ENCODE peak calls at places on chromosomes 16 and 17, in four cellular contexts. One of them, this sample, is unnamed.

GRCh38 chr17:17599965-17600364 is 8.5 kb upstream of the PEMT start:
- DNase-seq in heart left ventricle: no peak
- DNase-seq in cardiac muscle cell: no peak
- DNase-seq in progenitor cell of endocrine pancreas: no peak
- DNase-seq in this sample: no peak

GRCh38 chr17:3762922-3763776 is 37.8 kb downstream of the ITGAE start:
- DNase-seq in cardiac muscle cell: no peak
- DNase-seq in heart left ventricle: no peak
- DNase-seq in progenitor cell of endocrine pancreas: no peak
- DNase-seq in this sample: no peak

GRCh38 chr17:82713015-82713723 is 3.3 kb upstream of the FN3KRP start:
- DNase-seq in cardiac muscle cell: no peak
- DNase-seq in progenitor cell of endocrine pancreas: no peak
- DNase-seq in heart left ventricle: no peak
- DNase-seq in this sample: no peak

GRCh38 chr17:16282522-16282921 is 65.5 kb downstream of the PIGL start:
- DNase-seq in heart left ventricle: no peak
- DNase-seq in cardiac muscle cell: no peak
- DNase-seq in progenitor cell of endocrine pancreas: no peak
- DNase-seq in this sample: no peak

GRCh38 chr16:83619381-83620150 is 188.2 kb upstream of the HSBP1 start:
- DNase-seq in heart left ventricle: no peak
- DNase-seq in cardiac muscle cell: no peak
- DNase-seq in progenitor cell of endocrine pancreas: no peak
- DNase-seq in this sample: no peak

GRCh38 chr17:29595943-29596774 is 3.2 kb downstream of the ANKRD13B start:
- DNase-seq in heart left ventricle: no peak
- DNase-seq in cardiac muscle cell: no peak
- DNase-seq in progenitor cell of endocrine pancreas: no peak
- DNase-seq in this sample: no peak

GRCh38 chr17:77592503-77592902 is 366.0 kb upstream of the TNRC6C start:
- DNase-seq in heart left ventricle: no peak
- DNase-seq in cardiac muscle cell: no peak
- DNase-seq in progenitor cell of endocrine pancreas: no peak
- DNase-seq in this sample: no peak

GRCh38 chr16:4612977-4613635 is 1.6 kb downstream of the UBALD1 start:
- DNase-seq in cardiac muscle cell: no peak
- DNase-seq in heart left ventricle: no peak
- DNase-seq in progenitor cell of endocrine pancreas: no peak
- DNase-seq in this sample: no peak

GRCh38 chr16:56824335-56824734 is 40.7 kb upstream of the SLC12A3 start:
- DNase-seq in heart left ventricle: no peak
- DNase-seq in cardiac muscle cell: no peak
- DNase-seq in progenitor cell of endocrine pancreas: no peak
- DNase-seq in this sample: peak

GRCh38 chr16:55944377-55944802 is 69.2 kb upstream of the CES5A start:
- DNase-seq in cardiac muscle cell: peak
- DNase-seq in heart left ventricle: peak
- DNase-seq in progenitor cell of endocrine pancreas: peak
- DNase-seq in this sample: peak

GRCh38 chr17:15247891-15248529 is 17.1 kb downstream of the PMP22 start:
- DNase-seq in heart left ventricle: no peak
- DNase-seq in progenitor cell of endocrine pancreas: no peak
- DNase-seq in cardiac muscle cell: peak
- DNase-seq in this sample: no peak
- TF ChIP-seq CTCF in heart left ventricle: peak
- TF ChIP-seq CTCF in progenitor cell of endocrine pancreas: peak
- TF ChIP-seq CTCF in cardiac muscle cell: peak
- TF ChIP-seq CTCF in this sample: peak

GRCh38 chr16:50182441-50182840 is 29.3 kb downstream of the TENT4B start:
- DNase-seq in heart left ventricle: no peak
- DNase-seq in progenitor cell of endocrine pancreas: no peak
- DNase-seq in cardiac muscle cell: no peak
- DNase-seq in this sample: no peak

GRCh38 chr16:50178397-50179018 is 25.4 kb downstream of the TENT4B start:
- DNase-seq in progenitor cell of endocrine pancreas: no peak
- DNase-seq in heart left ventricle: no peak
- DNase-seq in cardiac muscle cell: no peak
- DNase-seq in this sample: no peak

GRCh38 chr16:50188619-50189136 is 35.6 kb downstream of the TENT4B start:
- DNase-seq in progenitor cell of endocrine pancreas: no peak
- DNase-seq in heart left ventricle: no peak
- DNase-seq in cardiac muscle cell: no peak
- DNase-seq in this sample: no peak

GRCh38 chr16:50185005-50185505 is 31.9 kb downstream of the TENT4B start:
- DNase-seq in progenitor cell of endocrine pancreas: no peak
- DNase-seq in cardiac muscle cell: no peak
- DNase-seq in heart left ventricle: no peak
- DNase-seq in this sample: no peak

DNA sequence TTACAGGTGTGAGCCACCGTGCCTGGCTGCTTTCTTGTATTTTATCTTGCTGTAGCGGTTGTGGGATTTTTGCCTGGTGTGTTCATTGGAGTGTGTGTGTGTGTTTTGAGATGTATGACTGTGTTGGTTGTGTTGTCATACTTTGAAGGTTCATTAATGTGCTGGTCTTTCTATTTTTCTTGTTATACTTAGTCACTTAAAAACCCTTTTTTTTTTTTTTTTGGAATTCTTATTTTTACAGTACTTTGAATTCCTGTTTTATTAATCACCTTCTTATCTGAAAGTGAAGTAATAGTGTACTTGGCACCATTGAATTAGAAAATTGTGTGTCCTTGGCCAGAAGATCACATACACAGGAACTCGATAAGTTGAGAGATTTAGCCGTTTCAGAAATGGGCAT is 30.2 kb downstream of the TENT4B start:
- DNase-seq in cardiac muscle cell: no peak
- DNase-seq in progenitor cell of endocrine pancreas: no peak
- DNase-seq in heart left ventricle: no peak
- DNase-seq in this sample: no peak
- TF ChIP-seq CTCF in cardiac muscle cell: no peak
- TF ChIP-seq CTCF in progenitor cell of endocrine pancreas: no peak
- TF ChIP-seq CTCF in heart left ventricle: no peak
- TF ChIP-seq CTCF in this sample: no peak

GRCh38 chr16:11210260-11210659 is 45.7 kb downstream of the SOCS1 start:
- DNase-seq in heart left ventricle: no peak
- DNase-seq in cardiac muscle cell: no peak
- DNase-seq in progenitor cell of endocrine pancreas: no peak
- DNase-seq in this sample: no peak
- TF ChIP-seq CTCF in heart left ventricle: no peak
- TF ChIP-seq CTCF in cardiac muscle cell: no peak
- TF ChIP-seq CTCF in progenitor cell of endocrine pancreas: no peak
- TF ChIP-seq CTCF in this sample: no peak

GRCh38 chr17:7491583-7491982 is 7.4 kb downstream of the POLR2A start:
- DNase-seq in cardiac muscle cell: no peak
- DNase-seq in progenitor cell of endocrine pancreas: no peak
- DNase-seq in heart left ventricle: no peak
- DNase-seq in this sample: no peak
- TF ChIP-seq CTCF in cardiac muscle cell: no peak
- TF ChIP-seq CTCF in progenitor cell of endocrine pancreas: no peak
- TF ChIP-seq CTCF in heart left ventricle: no peak
- TF ChIP-seq CTCF in this sample: no peak

GRCh38 chr17:61793565-61793964 is 69.8 kb downstream of the BRIP1 start:
- DNase-seq in heart left ventricle: no peak
- DNase-seq in progenitor cell of endocrine pancreas: no peak
- DNase-seq in cardiac muscle cell: no peak
- DNase-seq in this sample: no peak

GRCh38 chr17:61797283-61797682 is 66.0 kb downstream of the BRIP1 start:
- DNase-seq in cardiac muscle cell: no peak
- DNase-seq in progenitor cell of endocrine pancreas: no peak
- DNase-seq in heart left ventricle: no peak
- DNase-seq in this sample: no peak

GRCh38 chr17:61794242-61794641 is 69.1 kb downstream of the BRIP1 start:
- DNase-seq in cardiac muscle cell: no peak
- DNase-seq in progenitor cell of endocrine pancreas: no peak
- DNase-seq in heart left ventricle: no peak
- DNase-seq in this sample: no peak

GRCh38 chr17:61795546-61795945 is 67.8 kb downstream of the BRIP1 start:
- DNase-seq in heart left ventricle: no peak
- DNase-seq in progenitor cell of endocrine pancreas: no peak
- DNase-seq in cardiac muscle cell: no peak
- DNase-seq in this sample: no peak

GRCh38 chr17:61794792-61795191 is 68.5 kb downstream of the BRIP1 start:
- DNase-seq in heart left ventricle: no peak
- DNase-seq in cardiac muscle cell: no peak
- DNase-seq in progenitor cell of endocrine pancreas: no peak
- DNase-seq in this sample: no peak
- TF ChIP-seq CTCF in heart left ventricle: no peak
- TF ChIP-seq CTCF in cardiac muscle cell: no peak
- TF ChIP-seq CTCF in progenitor cell of endocrine pancreas: no peak
- TF ChIP-seq CTCF in this sample: no peak

GRCh38 chr17:1649844-1650409 is at the start of gene RILP:
- DNase-seq in heart left ventricle: peak
- DNase-seq in progenitor cell of endocrine pancreas: no peak
- DNase-seq in cardiac muscle cell: peak
- DNase-seq in this sample: no peak

GRCh38 chr17:1647802-1648581 is 1.7 kb downstream of the RILP start:
- DNase-seq in heart left ventricle: peak
- DNase-seq in cardiac muscle cell: peak
- DNase-seq in progenitor cell of endocrine pancreas: no peak
- DNase-seq in this sample: no peak

GRCh38 chr17:1650731-1651558 is 1.3 kb upstream of the RILP start:
- DNase-seq in progenitor cell of endocrine pancreas: no peak
- DNase-seq in heart left ventricle: no peak
- DNase-seq in cardiac muscle cell: no peak
- DNase-seq in this sample: no peak

GRCh38 chr17:1648582-1649115 is 1.0 kb downstream of the RILP start:
- DNase-seq in cardiac muscle cell: peak
- DNase-seq in progenitor cell of endocrine pancreas: peak
- DNase-seq in heart left ventricle: peak
- DNase-seq in this sample: peak

GRCh38 chr17:1649116-1649843 is 386 bp downstream of the RILP start:
- DNase-seq in progenitor cell of endocrine pancreas: no peak
- DNase-seq in cardiac muscle cell: peak
- DNase-seq in heart left ventricle: peak
- DNase-seq in this sample: peak
- TF ChIP-seq CTCF in progenitor cell of endocrine pancreas: peak
- TF ChIP-seq CTCF in cardiac muscle cell: no peak
- TF ChIP-seq CTCF in heart left ventricle: no peak
- TF ChIP-seq CTCF in this sample: peak

DNA sequence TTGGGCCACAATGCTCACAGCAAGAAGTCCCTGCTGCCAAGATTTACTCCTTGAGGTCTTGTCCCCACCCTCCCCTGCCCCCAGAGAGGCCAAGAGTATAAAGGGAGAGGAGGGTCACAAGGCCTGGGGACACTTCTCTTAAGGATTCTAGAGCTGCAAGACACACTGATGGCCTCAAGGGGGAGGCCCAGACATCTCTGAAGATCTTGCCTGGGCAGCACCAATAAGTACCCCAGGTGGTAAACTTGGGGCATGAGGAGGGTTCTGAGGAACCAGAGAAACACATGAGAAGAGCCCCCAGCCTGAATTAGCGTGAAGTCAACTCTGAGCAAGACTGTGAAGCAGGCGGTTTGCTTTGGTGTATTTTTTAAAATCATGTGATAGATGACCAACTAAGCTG is 26.8 kb upstream of the MTMR4 start:
- DNase-seq in progenitor cell of endocrine pancreas: no peak
- DNase-seq in heart left ventricle: no peak
- DNase-seq in cardiac muscle cell: no peak
- DNase-seq in this sample: no peak
- TF ChIP-seq CTCF in progenitor cell of endocrine pancreas: peak
- TF ChIP-seq CTCF in heart left ventricle: peak
- TF ChIP-seq CTCF in cardiac muscle cell: peak
- TF ChIP-seq CTCF in this sample: peak

GRCh38 chr16:27920391-27920891 is 143.1 kb downstream of the GSG1L start:
- DNase-seq in progenitor cell of endocrine pancreas: peak
- DNase-seq in heart left ventricle: no peak
- DNase-seq in cardiac muscle cell: peak
- DNase-seq in this sample: peak
- TF ChIP-seq CTCF in progenitor cell of endocrine pancreas: peak
- TF ChIP-seq CTCF in heart left ventricle: no peak
- TF ChIP-seq CTCF in cardiac muscle cell: peak
- TF ChIP-seq CTCF in this sample: peak